ENCODE peak calls at places on chromosomes 6 and 20, in five cellular contexts. Z is DMS153, F is cardiac muscle cell, D is NCI-H2081 treated with DMSO at 0.1 percent for 48 hours, L is Karpas-422. X is an unnamed sample.
A peak's percentile ranks its signal among the peaks of the same experiment; 100 is the strongest.

GRCh38 chr6:4670295-4670694 is 105.9 kb upstream of the CDYL start:
- DNase-seq in Z (no peak), F (no peak), D (no peak), L (no peak), X (no peak)

GRCh38 chr6:137365648-137366047 is 128.5 kb downstream of the OLIG3 start:
- DNase-seq in Z (no peak), F (no peak), D (no peak), L (no peak), X (no peak)

GRCh38 chr6:68724054-68724453 is 89.0 kb downstream of the ADGRB3 start:
- DNase-seq in Z (no peak), F (peak; percentile 46), D (no peak), L (no peak), X (no peak)

GRCh38 chr20:19692685-19693119 is 65.4 kb upstream of the RIN2 start:
- DNase-seq in Z (peak; percentile 19), F (peak; percentile 55), D (no peak), L (peak; percentile 82), X (peak; percentile 66)

GRCh38 chr6:137451926-137452325 is 42.3 kb downstream of the OLIG3 start:
- DNase-seq in Z (no peak), F (no peak), D (no peak), L (no peak), X (no peak)

GRCh38 chr6:38847497-38847896 is 132.4 kb downstream of the DNAH8 start:
- DNase-seq in Z (no peak), F (no peak), D (no peak), L (no peak), X (no peak)

GRCh38 chr6:115456848-115457247 is 603.8 kb downstream of the FRK start:
- DNase-seq in Z (no peak), F (no peak), D (no peak), L (no peak), X (no peak)

GRCh38 chr20:22217712-22218352 is 366.5 kb downstream of the FOXA2 start:
- DNase-seq in Z (no peak), F (no peak), D (no peak), L (no peak), X (no peak)

GRCh38 chr6:40965046-40965445 is 74.0 kb downstream of the UNC5CL start:
- DNase-seq in Z (no peak), F (no peak), D (no peak), L (no peak), X (no peak)

GRCh38 chr6:135250234-135250633 is 69.1 kb downstream of the MYB start:
- DNase-seq in Z (no peak), F (no peak), D (no peak), L (no peak), X (no peak)

GRCh38 chr6:89454300-89454699 is 21.3 kb downstream of the ANKRD6 start:
- DNase-seq in Z (no peak), F (no peak), D (no peak), L (peak; percentile 49), X (no peak)

GRCh38 chr20:54114109-54114508 is 43.7 kb upstream of the BCAS1 start:
- DNase-seq in Z (no peak), F (no peak), D (no peak), L (no peak), X (no peak)

GRCh38 chr6:168699631-168700315 is 258.8 kb downstream of the SMOC2 start:
- DNase-seq in Z (no peak), F (no peak), D (no peak), L (no peak), X (peak; percentile 66)

GRCh38 chr6:10555625-10556309 is 34.6 kb downstream of the GCNT2 start:
- DNase-seq in Z (peak; percentile 45), F (peak; percentile 24), D (no peak), L (no peak), X (peak; percentile 50)

GRCh38 chr6:38443750-38444149 is 196.0 kb downstream of the BTBD9 start:
- DNase-seq in Z (no peak), F (no peak), D (no peak), L (no peak), X (no peak)

GRCh38 chr6:12182676-12183075 is 107.5 kb upstream of the EDN1 start:
- DNase-seq in Z (no peak), F (no peak), D (no peak), L (no peak), X (no peak)

GRCh38 chr6:6494677-6495076 is 93.8 kb upstream of the LY86 start:
- DNase-seq in Z (peak; percentile 7), F (no peak), D (no peak), L (peak; percentile 85), X (peak; percentile 57)

GRCh38 chr6:160950507-160950906 is 41.1 kb upstream of the MAP3K4 start:
- DNase-seq in Z (peak; percentile 15), F (peak; percentile 38), D (no peak), L (no peak), X (peak; percentile 28)

GRCh38 chr6:158839796-158840195 is 20.6 kb upstream of the EZR start:
- DNase-seq in Z (no peak), F (no peak), D (no peak), L (no peak), X (no peak)

GRCh38 chr6:89257781-89258180 is 40.6 kb upstream of the GABRR1 start:
- DNase-seq in Z (no peak), F (no peak), D (no peak), L (no peak), X (no peak)

GRCh38 chr6:26155066-26155925 is 68.1 kb downstream of the HFE start:
- DNase-seq in Z (peak; percentile 35), F (peak; percentile 17), D (no peak), L (peak; percentile 66), X (peak; percentile 34)

GRCh38 chr6:140636698-140637402 is 1262.4 kb upstream of the CITED2 start:
- DNase-seq in Z (peak; percentile 76), F (no peak), D (peak; percentile 42), L (peak; percentile 70), X (no peak)

GRCh38 chr20:63177785-63178444 is 38.0 kb downstream of the YTHDF1 start:
- DNase-seq in Z (no peak), F (no peak), D (no peak), L (no peak), X (no peak)

GRCh38 chr6:73134588-73134987 is 90.7 kb downstream of the KHDC1L start:
- DNase-seq in Z (no peak), F (peak; percentile 19), D (no peak), L (peak; percentile 89), X (peak; percentile 35)

GRCh38 chr6:33827546-33828451 is 24.0 kb upstream of the MLN start:
- DNase-seq in Z (no peak), F (no peak), D (no peak), L (no peak), X (no peak)

GRCh38 chr20:841568-842546 is 8.3 kb downstream of the FAM110A start:
- DNase-seq in Z (no peak), F (no peak), D (no peak), L (no peak), X (no peak)